ENCODE peak calls at places on chromosomes 3 and 15, in seven cellular contexts. R, O, C, U, E, J and G are unnamed samples.

GRCh38 chr15:73838795-73839565 is 34.4 kb upstream of the TBC1D21 start:
- DNase-seq in R (no peak), O (no peak), C (no peak), U (no peak), E (no peak), J (peak), G (no peak)

GRCh38 chr3:108518895-108519294 is 8.5 kb upstream of the MYH15 start:
- DNase-seq in R (no peak), O (no peak), C (no peak), U (no peak), E (no peak), J (no peak), G (peak)

GRCh38 chr15:29143909-29144308 is 125.7 kb downstream of the NSMCE3 start:
- DNase-seq in R (no peak), O (no peak), C (no peak), U (no peak), E (no peak), J (no peak), G (no peak)

GRCh38 chr3:158788446-158788845 is 13.4 kb upstream of the MFSD1 start:
- DNase-seq in R (no peak), O (no peak), C (no peak), U (no peak), E (no peak), J (no peak), G (no peak)

GRCh38 chr3:194083253-194084224 is 52.4 kb upstream of the HES1 start:
- DNase-seq in R (no peak), O (no peak), C (no peak), U (no peak), E (no peak), J (no peak), G (no peak)

GRCh38 chr15:41585140-41586047 is 26.4 kb downstream of the TYRO3 start:
- DNase-seq in R (peak), O (peak), C (no peak), U (no peak), E (peak), J (peak), G (peak)

GRCh38 chr3:42101481-42101880 is 10.3 kb downstream of the TRAK1 start:
- DNase-seq in R (no peak), O (no peak), C (no peak), U (no peak), E (no peak), J (no peak), G (no peak)

GRCh38 chr15:70762469-70763119 is 764 bp downstream of the UACA start:
- DNase-seq in R (peak), O (peak), C (peak), U (no peak), E (no peak), J (peak), G (peak)

GRCh38 chr3:52147804-52148203 is 6.4 kb downstream of the POC1A start:
- DNase-seq in R (no peak), O (no peak), C (no peak), U (no peak), E (no peak), J (no peak), G (peak)

GRCh38 chr15:62067448-62068044 is 769 bp downstream of the C2CD4A start:
- DNase-seq in R (no peak), O (no peak), C (peak), U (peak), E (peak), J (peak), G (peak)

GRCh38 chr3:149145361-149145760 is 15.9 kb downstream of the HPS3 start:
- DNase-seq in R (no peak), O (no peak), C (no peak), U (no peak), E (no peak), J (no peak), G (no peak)

GRCh38 chr3:67998222-67998760 is 343.9 kb upstream of the SUCLG2 start:
- DNase-seq in R (no peak), O (no peak), C (no peak), U (no peak), E (no peak), J (no peak), G (no peak)

GRCh38 chr3:155024006-155024638 is 56.0 kb upstream of the MME start:
- DNase-seq in R (no peak), O (no peak), C (no peak), U (no peak), E (no peak), J (no peak), G (no peak)

GRCh38 chr15:84824260-84824690 is 7.1 kb downstream of the ALPK3 start:
- DNase-seq in R (no peak), O (no peak), C (no peak), U (no peak), E (no peak), J (no peak), G (no peak)

GRCh38 chr15:41494190-41494921 is 682 bp downstream of the ITPKA start:
- DNase-seq in R (peak), O (peak), C (no peak), U (no peak), E (no peak), J (peak), G (peak)

GRCh38 chr15:45050587-45050986 is 27.6 kb downstream of the SORD start:
- DNase-seq in R (no peak), O (no peak), C (no peak), U (no peak), E (no peak), J (no peak), G (no peak)

GRCh38 chr3:61667417-61668213 is 106.2 kb downstream of the PTPRG start:
- DNase-seq in R (no peak), O (no peak), C (no peak), U (no peak), E (no peak), J (no peak), G (no peak)

GRCh38 chr15:66679657-66680108 is 22.4 kb upstream of the SMAD6 start:
- DNase-seq in R (no peak), O (no peak), C (no peak), U (no peak), E (no peak), J (no peak), G (no peak)

GRCh38 chr3:67875858-67876257 is 221.4 kb upstream of the SUCLG2 start:
- DNase-seq in R (no peak), O (no peak), C (no peak), U (no peak), E (no peak), J (no peak), G (no peak)

GRCh38 chr15:23069496-23070166 is 30.3 kb upstream of the TUBGCP5 start:
- DNase-seq in R (no peak), O (no peak), C (no peak), U (no peak), E (no peak), J (no peak), G (peak)

GRCh38 chr3:189195302-189195701 is 23.5 kb downstream of the TPRG1 start:
- DNase-seq in R (no peak), O (no peak), C (no peak), U (no peak), E (no peak), J (no peak), G (peak)

GRCh38 chr15:60626051-60626450 is 147.1 kb upstream of the ICE2 start:
- DNase-seq in R (no peak), O (no peak), C (no peak), U (no peak), E (no peak), J (no peak), G (no peak)

GRCh38 chr15:88982304-88982945 is 69.2 kb upstream of the MFGE8 start:
- DNase-seq in R (no peak), O (no peak), C (no peak), U (no peak), E (no peak), J (no peak), G (no peak)